ENCODE peak calls at places on chromosomes 7 and 10, in five cellular contexts. U is bronchial epithelial cell, B is IMR-90, H is lung, F is upper lobe of right lung. E is an unnamed sample.

GRCh38 chr10:101130984-101131961 is at the start of gene TLX1:
- DNase-seq in F (no peak), H (no peak), U (no peak), B (no peak), E (no peak)

GRCh38 chr7:155796381-155797261 is 15.6 kb downstream of the SHH start:
- DNase-seq in B (no peak), U (no peak), H (peak; percentile 62), F (peak; percentile 85), E (peak; percentile 46)

GRCh38 chr7:108079291-108080057 is 50.7 kb downstream of the LAMB4 start:
- DNase-seq in F (no peak), B (peak; percentile 95), U (peak; percentile 79), H (no peak), E (peak; percentile 91)

GRCh38 chr10:101139421-101139911 is 8.4 kb downstream of the TLX1 start:
- DNase-seq in F (no peak), U (no peak), H (no peak), B (no peak), E (peak; percentile 27)

GRCh38 chr7:11436317-11436716 is 395.7 kb downstream of the THSD7A start:
- DNase-seq in B (peak; percentile 0), H (no peak), F (no peak), U (peak; percentile 64), E (peak; percentile 36)

GRCh38 chr10:75956624-75957023 is 525.2 kb downstream of the LRMDA start:
- DNase-seq in U (peak; percentile 20), B (peak; percentile 1), F (no peak), H (no peak), E (no peak)

GRCh38 chr7:37920619-37921339 is at the start of gene EPDR1:
- DNase-seq in H (peak; percentile 77), U (no peak), F (peak; percentile 86), B (no peak), E (no peak)

GRCh38 chr7:2717905-2718702 is 30.1 kb downstream of the AMZ1 start:
- DNase-seq in U (no peak), F (no peak), B (no peak), H (no peak), E (no peak)

GRCh38 chr7:108358553-108358952 is 97.7 kb downstream of the NRCAM start:
- DNase-seq in F (no peak), H (no peak), U (peak; percentile 75), B (peak; percentile 64), E (peak; percentile 90)

GRCh38 chr7:36967387-36967786 is 243.1 kb upstream of the AOAH start:
- DNase-seq in F (no peak), H (peak; percentile 58), B (peak; percentile 62), U (peak; percentile 49), E (peak; percentile 77)

GRCh38 chr7:101630591-101630990 is 1.5 kb upstream of the MYL10 start:
- DNase-seq in B (peak; percentile 18), H (no peak), F (no peak), U (peak; percentile 87), E (peak; percentile 16)

GRCh38 chr7:142717453-142717852 is 31.8 kb upstream of the PRSS1 start:
- DNase-seq in U (no peak), H (no peak), B (no peak), F (no peak), E (no peak)

DNA sequence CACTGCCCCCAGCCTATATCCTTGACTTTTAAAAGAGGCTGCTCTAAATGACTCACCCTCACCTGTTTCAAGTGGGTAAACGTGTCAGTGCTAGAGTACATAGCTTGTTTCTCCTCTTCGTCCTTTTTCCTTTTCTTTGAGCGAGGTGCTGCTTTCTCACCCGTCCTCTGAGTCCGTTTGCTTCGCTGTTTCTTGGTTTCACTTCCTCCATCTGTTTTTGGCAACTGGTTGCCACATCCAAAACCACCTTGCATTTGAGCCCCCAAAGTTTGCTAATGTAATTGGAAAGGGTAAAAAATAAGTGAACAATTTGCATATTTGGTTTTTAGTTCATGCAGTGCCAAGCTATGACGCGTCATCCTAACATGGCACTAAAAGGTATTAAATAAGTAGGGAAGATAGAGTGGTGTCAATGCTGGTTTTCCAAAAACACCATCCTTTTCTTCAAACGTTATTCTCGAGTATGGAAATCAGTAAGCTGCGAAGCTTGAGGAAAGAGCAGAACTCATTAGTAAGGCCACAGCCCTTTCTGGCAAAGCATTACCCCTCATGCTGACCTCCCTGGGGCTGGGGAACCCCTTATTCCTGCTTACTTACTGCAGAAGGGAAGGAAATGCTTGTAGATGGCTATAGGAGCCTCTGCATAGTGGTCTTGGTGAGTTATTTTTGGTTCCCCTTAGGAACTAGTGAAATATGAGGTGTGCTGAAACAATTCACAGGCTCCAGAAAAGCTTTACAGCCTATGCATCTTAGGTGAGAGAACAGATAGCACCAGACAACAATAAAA is 133.5 kb downstream of the GALNT11 start:
- DNase-seq in B (no peak), U (peak; percentile 28), H (no peak), F (no peak), E (no peak)
- H3K4me3 ChIP-seq in B (no peak overlapping the region), U (no peak overlapping the region), H (no peak overlapping the region), F (no peak overlapping the region), E (no peak overlapping the region)

DNA sequence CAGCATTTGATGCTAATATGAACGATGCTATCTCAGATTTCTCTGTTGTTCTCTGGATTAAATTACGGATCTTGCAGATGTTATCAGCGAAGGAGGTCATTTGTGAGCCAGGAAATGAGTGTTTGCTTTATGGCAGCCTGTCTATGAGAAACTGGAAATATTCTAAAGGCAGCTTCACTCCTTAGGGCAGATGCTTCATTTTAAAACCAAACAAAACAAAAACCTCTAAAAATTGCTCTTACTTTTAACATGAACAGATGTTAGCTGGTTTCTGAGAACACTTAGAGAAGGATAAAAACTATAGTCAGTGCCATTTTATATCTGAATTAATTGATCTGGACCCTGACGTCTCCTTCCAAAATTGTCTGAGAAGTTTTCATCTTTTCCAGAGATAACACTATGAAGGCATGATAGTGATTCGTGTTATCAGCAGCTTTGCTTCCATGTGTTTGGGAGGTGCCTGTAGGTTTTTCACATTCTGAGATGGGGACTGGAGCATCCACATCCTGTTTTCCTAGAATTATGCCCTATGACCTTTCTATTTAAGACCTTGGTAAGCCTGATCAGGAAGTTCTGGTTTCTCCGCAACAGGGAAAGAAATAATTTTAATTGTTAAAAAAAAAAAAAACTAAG is 53.1 kb downstream of the CPED1 start:
- DNase-seq in H (no peak), B (peak; percentile 43), U (no peak), F (no peak), E (no peak)
- H3K4me3 ChIP-seq in H (no peak overlapping the region), B (no peak overlapping the region), U (no peak overlapping the region), F (no peak overlapping the region), E (no peak overlapping the region)

DNA sequence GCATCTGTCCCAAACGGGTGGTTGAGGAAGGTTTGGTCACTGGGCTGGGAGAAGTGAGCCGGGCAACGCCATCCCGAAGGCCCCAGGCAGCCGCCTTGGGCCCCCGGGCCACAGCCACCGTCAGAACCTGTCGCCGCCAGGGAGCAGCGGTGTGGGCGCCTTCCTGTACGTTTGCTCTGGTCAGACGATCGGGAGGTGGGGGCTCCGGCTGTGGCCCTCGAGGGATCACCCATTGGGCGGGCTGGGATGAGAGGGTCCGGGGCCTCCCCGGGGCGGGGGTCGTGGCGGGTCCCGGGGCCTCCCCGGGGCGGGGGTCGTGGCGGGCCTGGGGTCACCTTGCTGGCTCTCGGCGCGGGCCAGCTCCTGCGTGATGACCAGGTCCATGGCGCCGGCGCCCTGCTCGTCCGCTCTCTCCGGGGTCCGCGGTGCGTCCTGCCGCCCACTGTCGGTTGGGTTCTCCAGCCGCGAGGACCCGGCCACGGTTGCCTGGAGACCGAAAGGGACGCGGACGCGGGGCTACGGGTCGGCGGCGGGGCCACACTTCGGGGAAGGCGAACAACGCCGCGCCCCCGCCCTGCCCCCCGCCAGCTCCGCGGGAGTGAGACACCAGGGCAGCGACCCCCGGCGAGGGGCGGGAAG is at the start of gene CFAP46:
- DNase-seq in F (peak; percentile 78), U (no peak), B (peak; percentile 44), H (peak; percentile 44), E (peak; percentile 63)
- H3K4me3 ChIP-seq in F (peak within 1 kb of the TSS; percentile 42), U (peak within 1 kb of the TSS; percentile 41), B (peak within 1 kb of the TSS; percentile 48), H (no peak within 1 kb of the TSS), E (peak within 1 kb of the TSS; percentile 57)

DNA sequence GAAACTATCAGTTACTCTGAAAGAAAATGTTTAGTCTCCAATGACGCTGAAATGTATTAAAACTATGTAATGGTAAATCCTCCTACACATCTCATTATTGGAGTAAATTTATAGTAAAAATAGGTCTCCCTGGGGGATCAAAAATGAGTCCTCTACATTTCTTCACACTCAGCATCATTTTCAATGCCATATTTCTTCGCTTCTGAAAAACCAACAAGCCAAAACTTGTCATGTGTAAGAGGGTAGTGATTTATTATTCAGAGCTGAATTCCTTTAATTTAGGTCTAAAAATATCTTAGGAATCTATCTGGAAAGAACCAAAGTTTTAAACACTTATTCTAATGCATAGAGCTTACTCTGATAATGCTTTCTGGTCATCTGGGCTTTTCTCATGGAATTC is 3.0 kb downstream of the PDK4 start:
- DNase-seq in B (no peak), H (no peak), U (peak; percentile 43), F (no peak), E (no peak)
- H3K4me3 ChIP-seq in B (no peak overlapping the region), H (no peak overlapping the region), U (no peak overlapping the region), F (peak overlapping the region; percentile 76), E (peak overlapping the region; percentile 76)

GRCh38 chr7:70460562-70460961 is 671.4 kb upstream of the GALNT17 start:
- DNase-seq in B (no peak), H (no peak), U (no peak), F (no peak), E (no peak)
- H3K4me3 ChIP-seq in B (no peak overlapping the region), H (no peak overlapping the region), U (no peak overlapping the region), F (no peak overlapping the region), E (no peak overlapping the region)

GRCh38 chr7:130923930-130924329 is 189.9 kb upstream of the KLF14 start:
- DNase-seq in U (no peak), B (no peak), F (no peak), H (no peak), E (no peak)

GRCh38 chr7:130922206-130923112 is 188.5 kb upstream of the KLF14 start:
- DNase-seq in F (no peak), U (no peak), H (no peak), B (no peak), E (no peak)

GRCh38 chr7:130919316-130920103 is 185.5 kb upstream of the KLF14 start:
- DNase-seq in B (no peak), F (no peak), H (no peak), U (no peak), E (no peak)

GRCh38 chr7:130920122-130920521 is 186.1 kb upstream of the KLF14 start:
- DNase-seq in U (no peak), F (no peak), H (no peak), B (peak; percentile 50), E (no peak)

DNA sequence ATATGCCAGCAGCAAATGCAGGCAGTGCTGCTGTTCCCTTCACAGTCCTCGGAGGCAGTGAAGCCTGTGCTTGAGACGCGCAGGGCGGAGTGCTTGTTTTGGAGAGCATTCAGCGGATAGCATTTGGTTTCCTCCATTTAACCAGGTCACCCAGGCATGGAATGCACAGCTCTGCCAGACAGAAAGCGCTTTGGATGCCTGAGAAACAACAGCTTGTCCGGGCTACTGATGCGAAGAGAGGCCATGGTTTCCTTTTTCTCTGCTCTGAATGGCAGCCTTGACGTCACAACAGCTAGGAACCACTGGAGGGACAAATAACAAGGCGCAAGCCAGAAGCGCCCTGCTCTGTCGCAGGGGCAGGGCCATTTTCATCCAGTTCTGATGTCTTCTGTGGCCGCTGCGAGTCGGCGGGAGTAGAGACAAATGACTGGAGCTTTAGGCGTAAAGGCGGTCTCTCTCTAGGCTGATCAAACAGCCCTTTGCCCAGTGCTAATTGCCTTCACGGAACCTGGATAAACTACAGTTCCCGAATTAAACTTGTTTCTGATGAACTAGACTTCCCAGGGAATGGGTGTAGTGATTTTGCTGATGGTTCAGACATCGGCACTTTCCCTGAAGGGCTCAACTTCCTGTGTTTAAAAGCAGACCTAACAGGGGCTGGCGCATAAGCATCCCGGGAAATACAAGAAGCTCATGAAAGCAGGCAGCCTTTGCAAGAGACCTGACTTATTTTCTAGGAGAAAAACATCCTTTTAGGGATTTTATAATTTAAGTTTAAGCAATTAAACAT is 187.6 kb upstream of the KLF14 start:
- DNase-seq in H (no peak), U (no peak), B (peak; percentile 85), F (no peak), E (peak; percentile 92)
- H3K4me3 ChIP-seq in H (no peak overlapping the region), U (no peak overlapping the region), B (peak overlapping the region; percentile 0), F (no peak overlapping the region), E (peak overlapping the region; percentile 21)

GRCh38 chr7:158924956-158925355 is 68.6 kb downstream of the DYNC2I1 start:
- DNase-seq in H (no peak), F (no peak), B (peak; percentile 56), U (peak; percentile 39), E (peak; percentile 20)
- H3K4me3 ChIP-seq in H (no peak overlapping the region), F (no peak overlapping the region), B (no peak overlapping the region), U (no peak overlapping the region), E (no peak overlapping the region)

E was measured in fibroblast of pulmonary artery.